ENCODE peak calls at places on chromosomes 3 and 15, in five cellular contexts. E is heart left ventricle, Q is stomach, Z is suprapubic skin, X is adrenal gland. D is an unnamed sample.

GRCh38 chr3:58004972-58005371 is 3.2 kb upstream of the FLNB start:
- DNase-seq in E (no peak), Q (no peak), Z (no peak), X (no peak), D (no peak)

GRCh38 chr15:71562251-71562650 is 248.1 kb upstream of the NR2E3 start:
- DNase-seq in X (no peak), E (no peak), Q (no peak), Z (no peak), D (no peak)

GRCh38 chr3:14717307-14717706 is 42.4 kb downstream of the C3orf20 start:
- DNase-seq in Z (no peak), X (no peak), E (no peak), Q (no peak), D (no peak)

GRCh38 chr15:71713191-71713798 is 97.1 kb upstream of the NR2E3 start:
- DNase-seq in E (no peak), Q (no peak), Z (no peak), X (no peak), D (no peak)

GRCh38 chr15:41780266-41780665 is 6.0 kb downstream of the MAPKBP1 start:
- DNase-seq in X (no peak), E (no peak), Q (no peak), Z (no peak), D (no peak)

GRCh38 chr3:31462050-31462569 is 70.6 kb upstream of the STT3B start:
- DNase-seq in E (no peak), Q (no peak), Z (no peak), X (no peak), D (no peak)

GRCh38 chr3:61903931-61904657 is 342.7 kb downstream of the PTPRG start:
- DNase-seq in Q (peak; percentile 34), X (peak; percentile 29), E (no peak), Z (no peak), D (no peak)

GRCh38 chr15:52558196-52558595 is 10.6 kb downstream of the ARPP19 start:
- DNase-seq in E (no peak), Z (no peak), Q (no peak), X (peak; percentile 61), D (no peak)

GRCh38 chr3:151044706-151045105 is 40.8 kb upstream of the MED12L start:
- DNase-seq in Q (no peak), E (no peak), Z (no peak), X (no peak), D (no peak)

GRCh38 chr3:127881586-127881985 is 33.4 kb upstream of the KBTBD12 start:
- DNase-seq in Z (no peak), Q (no peak), E (no peak), X (no peak), D (no peak)
- TF ChIP-seq POLR2A in Z (no peak), Q (no peak), E (no peak), X (no peak), D (no peak)

DNA sequence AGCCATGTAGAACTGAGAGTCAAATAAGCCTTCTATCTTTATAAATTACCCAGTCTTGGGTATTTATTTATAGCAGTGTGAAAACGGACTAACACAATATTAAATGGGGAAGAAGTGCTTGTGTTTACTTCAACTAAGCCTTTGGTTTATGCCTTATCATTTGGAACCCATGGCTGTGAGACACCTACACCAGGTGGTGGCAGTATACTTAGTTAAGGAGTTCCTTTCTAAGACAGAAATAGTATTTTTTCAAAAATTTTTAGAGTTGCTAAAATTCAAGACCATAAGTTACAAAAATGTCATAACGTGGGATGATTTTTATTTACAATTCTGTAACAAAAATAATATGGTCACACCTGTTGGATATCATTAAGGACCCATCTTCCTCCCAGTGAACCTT is 354.5 kb upstream of the SOX14 start:
- DNase-seq in Z (no peak), Q (no peak), X (no peak), E (no peak), D (no peak)
- TF ChIP-seq CTCF in Z (no peak), Q (no peak), X (no peak), E (no peak), D (no peak)

GRCh38 chr15:37581866-37582532 is 352.4 kb upstream of the TMCO5A start:
- DNase-seq in X (no peak), Z (no peak), E (no peak), Q (no peak), D (no peak)
- H3K36me3 ChIP-seq in X (no peaks in the 10 kb centered on the region), Z (no peaks in the 10 kb centered on the region), E (no peaks in the 10 kb centered on the region), Q (no peaks in the 10 kb centered on the region), D (no peaks in the 10 kb centered on the region)

GRCh38 chr3:40452876-40453730 is 4.0 kb upstream of the RPL14 start:
- DNase-seq in E (peak; percentile 98), Z (peak; percentile 99), Q (peak; percentile 98), X (peak; percentile 100), D (peak; percentile 95)
- TF ChIP-seq POLR2A in E (peak; percentile 73), Z (no peak), Q (peak; percentile 12), X (peak; percentile 75), D (peak; percentile 36)

DNA sequence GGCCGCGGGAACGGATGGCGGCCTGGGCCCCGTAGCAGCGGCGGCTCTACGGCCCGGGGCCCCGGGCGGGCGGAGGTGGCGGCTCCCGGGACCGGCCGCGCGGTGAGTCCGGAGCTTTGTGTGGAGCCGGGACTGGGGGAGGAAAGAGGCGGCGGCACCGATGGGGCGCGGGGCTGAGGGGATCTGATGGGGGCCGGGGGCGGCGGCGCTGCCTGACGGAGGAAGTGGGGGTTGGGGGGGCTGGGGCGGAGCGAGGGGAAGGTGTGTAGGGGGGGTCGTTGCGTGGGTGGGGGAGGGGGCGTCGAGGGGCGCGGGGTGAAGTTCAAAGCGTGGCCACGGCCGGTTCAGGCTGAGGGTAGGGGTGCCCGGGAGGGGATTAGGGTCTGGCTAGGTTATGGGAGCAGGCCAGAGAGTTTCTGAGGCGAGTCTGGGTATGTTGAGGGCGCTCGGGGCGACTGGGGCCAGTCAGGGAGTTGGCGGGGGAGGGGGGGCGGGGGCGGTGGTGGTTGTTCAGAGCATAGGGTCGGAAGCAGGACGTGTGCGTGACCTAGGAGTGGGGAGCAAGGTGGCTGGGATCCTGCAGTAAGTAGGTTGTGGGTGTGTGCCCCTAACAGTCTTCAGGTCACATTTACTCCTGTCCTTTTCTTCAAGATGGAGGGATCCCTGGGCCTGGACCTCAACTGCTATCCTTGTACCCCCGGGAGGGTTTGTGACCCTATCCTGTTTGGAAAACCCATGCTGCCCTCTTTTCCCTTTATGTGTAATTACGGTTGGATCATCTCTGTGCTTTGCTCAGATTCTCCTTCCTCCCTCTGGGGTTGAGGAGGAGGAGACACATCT is 579 bp downstream of the ZNF609 start:
- DNase-seq in E (peak; percentile 28), X (peak; percentile 42), Q (no peak), Z (no peak), D (peak; percentile 59)
- TF ChIP-seq CTCF in E (peak; percentile 11), X (no peak), Q (no peak), Z (no peak), D (no peak)

GRCh38 chr3:3209714-3210113 is 30.2 kb upstream of the CRBN start:
- DNase-seq in Q (no peak), E (no peak), Z (no peak), X (no peak), D (no peak)
- H3K36me3 ChIP-seq in Q (no peaks in the 10 kb centered on the region), E (no peaks in the 10 kb centered on the region), Z (no peaks in the 10 kb centered on the region), X (no peaks in the 10 kb centered on the region), D (no peaks in the 10 kb centered on the region)

DNA sequence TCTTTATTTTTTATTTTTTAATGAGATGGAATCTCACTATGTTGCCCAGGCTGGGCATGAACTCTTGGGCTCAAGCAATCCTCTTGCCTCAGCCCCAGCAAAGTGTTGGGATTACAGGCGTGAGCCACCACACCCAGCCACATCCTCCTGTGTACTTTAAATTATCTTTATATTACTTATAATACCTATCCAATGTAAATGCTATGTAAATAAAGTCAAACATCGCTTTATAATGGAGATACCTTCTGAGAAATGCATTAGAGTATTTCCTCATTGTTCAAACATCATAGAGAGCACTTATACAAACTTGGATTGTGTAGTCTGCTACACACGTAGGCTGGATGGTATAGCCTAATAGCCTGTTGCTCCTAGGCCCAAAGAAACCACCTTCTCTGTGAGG is 41.4 kb upstream of the MAGI1 start:
- DNase-seq in Q (no peak), Z (no peak), E (no peak), X (no peak), D (no peak)
- TF ChIP-seq POLR2A in Q (no peak), Z (no peak), E (no peak), X (no peak), D (no peak)

D was measured in ovary.